ENCODE peak calls at places on chromosome 4, in seven cellular contexts. H is tibial artery, Q is stomach, B is ovary, L is fibroblast of the aortic adventitia, S is brain microvascular endothelial cell, V is kidney epithelial cell. N is an unnamed sample.

GRCh38 chr4:33616121-33616520 is 2628.2 kb downstream of the ARAP2 start:
- DNase-seq in H (no peak), Q (no peak), V (no peak), L (no peak), S (no peak), B (no peak), N (no peak)

GRCh38 chr4:44162538-44163270 is 285.9 kb downstream of the KCTD8 start:
- DNase-seq in L (no peak), S (no peak), V (no peak), H (no peak), Q (no peak), B (no peak), N (no peak)

GRCh38 chr4:183639291-183639690 is 19.7 kb downstream of the RWDD4 start:
- DNase-seq in B (no peak), H (no peak), Q (no peak), V (no peak), L (peak), S (no peak), N (no peak)

GRCh38 chr4:100880012-100880411 is 362.2 kb upstream of the EMCN start:
- DNase-seq in Q (no peak), H (no peak), L (peak), S (no peak), V (no peak), B (no peak), N (no peak)

GRCh38 chr4:7978489-7978888 is 38.8 kb upstream of the AFAP1 start:
- DNase-seq in L (no peak), H (no peak), B (no peak), S (no peak), Q (peak), V (no peak), N (no peak)

GRCh38 chr4:94559351-94559806 is 107.6 kb downstream of the PDLIM5 start:
- DNase-seq in Q (no peak), S (peak), V (no peak), L (peak), H (no peak), B (no peak), N (no peak)

GRCh38 chr4:10296730-10297129 is 160.5 kb downstream of the ZNF518B start:
- DNase-seq in V (no peak), B (no peak), H (no peak), S (no peak), L (peak), Q (peak), N (no peak)

GRCh38 chr4:98778206-98778605 is 119.8 kb upstream of the TSPAN5 start:
- DNase-seq in H (no peak), B (no peak), Q (no peak), S (peak), V (peak), L (peak), N (peak)

GRCh38 chr4:1928356-1929235 is 57.4 kb downstream of the NSD2 start:
- DNase-seq in L (no peak), H (no peak), V (no peak), B (no peak), S (no peak), Q (no peak), N (no peak)

GRCh38 chr4:2042207-2042946 is 16.8 kb upstream of the NAT8L start:
- DNase-seq in L (no peak), B (peak), V (no peak), H (no peak), Q (peak), S (no peak), N (no peak)

GRCh38 chr4:72857787-72858186 is 211.7 kb downstream of the COX18 start:
- DNase-seq in V (no peak), L (peak), S (no peak), B (no peak), Q (no peak), H (no peak), N (no peak)

GRCh38 chr4:102815981-102816380 is 11.4 kb downstream of the UBE2D3 start:
- DNase-seq in V (peak), Q (no peak), L (peak), H (no peak), S (peak), B (no peak), N (peak)

GRCh38 chr4:1882850-1883271 is 11.7 kb downstream of the NSD2 start:
- DNase-seq in S (no peak), V (no peak), H (no peak), Q (no peak), L (no peak), B (no peak), N (no peak)

GRCh38 chr4:86357608-86358007 is 2.2 kb downstream of the MAPK10 start:
- DNase-seq in Q (no peak), L (no peak), S (no peak), V (no peak), H (no peak), B (no peak), N (no peak)

GRCh38 chr4:68346461-68346860 is 3.4 kb downstream of the YTHDC1 start:
- DNase-seq in H (no peak), S (no peak), L (no peak), Q (no peak), V (no peak), B (no peak), N (no peak)

GRCh38 chr4:40212674-40213504 is 16.1 kb downstream of the RHOH start:
- DNase-seq in Q (no peak), L (peak), H (no peak), S (no peak), B (no peak), V (no peak), N (no peak)

GRCh38 chr4:124429746-124430250 is 282.7 kb downstream of the ANKRD50 start:
- DNase-seq in L (no peak), S (no peak), Q (no peak), H (no peak), B (no peak), V (no peak), N (no peak)

GRCh38 chr4:76377922-76378321 is 43.0 kb downstream of the CCDC158 start:
- DNase-seq in H (no peak), Q (peak), L (peak), S (peak), V (peak), B (no peak), N (peak)

GRCh38 chr4:7938513-7939376 is 916 bp downstream of the AFAP1 start:
- DNase-seq in B (peak), Q (peak), L (peak), V (no peak), S (no peak), H (peak), N (no peak)

GRCh38 chr4:101198741-101199339 is 148.5 kb downstream of the PPP3CA start:
- DNase-seq in V (no peak), H (no peak), Q (no peak), S (no peak), B (no peak), L (no peak), N (no peak)

GRCh38 chr4:139890810-139891209 is 225.2 kb downstream of the MGST2 start:
- DNase-seq in Q (no peak), B (no peak), L (peak), S (no peak), H (no peak), V (no peak), N (no peak)

GRCh38 chr4:117134386-117134785 is 49.0 kb upstream of the TRAM1L1 start:
- DNase-seq in V (peak), S (peak), H (no peak), B (no peak), Q (no peak), L (peak), N (peak)

GRCh38 chr4:60989141-60989540 is 211.0 kb upstream of the ADGRL3 start:
- DNase-seq in V (no peak), S (no peak), B (no peak), Q (no peak), H (no peak), L (no peak), N (no peak)

GRCh38 chr4:55884093-55884850 is 30.8 kb downstream of the EXOC1 start:
- DNase-seq in L (no peak), B (no peak), H (no peak), Q (no peak), V (no peak), S (no peak), N (no peak)

GRCh38 chr4:1216869-1217294 is 32.0 kb downstream of the CTBP1 start:
- DNase-seq in H (no peak), V (no peak), B (no peak), L (no peak), Q (peak), S (no peak), N (no peak)

GRCh38 chr4:83723609-83724008 is 187.7 kb downstream of the GPAT3 start:
- DNase-seq in B (no peak), S (no peak), V (no peak), L (no peak), Q (no peak), H (no peak), N (no peak)

GRCh38 chr4:165458451-165458850 is 79.6 kb downstream of the CPE start:
- DNase-seq in H (no peak), V (no peak), B (no peak), Q (no peak), S (no peak), L (peak), N (no peak)

GRCh38 chr4:101014417-101014816 is 332.9 kb downstream of the PPP3CA start:
- DNase-seq in H (no peak), B (no peak), S (no peak), V (no peak), Q (no peak), L (no peak), N (no peak)

GRCh38 chr4:33386761-33387160 is 2666.6 kb downstream of the PCDH7 start:
- DNase-seq in S (no peak), L (no peak), H (no peak), Q (no peak), V (no peak), B (no peak), N (no peak)

GRCh38 chr4:123878976-123879375 is 482.4 kb downstream of the SPRY1 start:
- DNase-seq in L (no peak), V (no peak), S (no peak), H (no peak), Q (no peak), B (no peak), N (no peak)

GRCh38 chr4:108370291-108370690 is 201.6 kb upstream of the LEF1 start:
- DNase-seq in H (no peak), S (no peak), L (no peak), B (no peak), V (no peak), Q (no peak), N (no peak)

GRCh38 chr4:33924239-33924638 is 2320.1 kb downstream of the ARAP2 start:
- DNase-seq in H (no peak), L (peak), S (no peak), Q (no peak), V (peak), B (no peak), N (peak)

GRCh38 chr4:185235480-185236154 is 26.2 kb downstream of the SNX25 start:
- DNase-seq in H (no peak), L (no peak), Q (no peak), V (no peak), B (no peak), S (peak), N (no peak)
- H3K4me3 ChIP-seq in H (no peak), L (no peak), Q (no peak), V (no peak), B (no peak), S (no peak), N (no peak)

DNA sequence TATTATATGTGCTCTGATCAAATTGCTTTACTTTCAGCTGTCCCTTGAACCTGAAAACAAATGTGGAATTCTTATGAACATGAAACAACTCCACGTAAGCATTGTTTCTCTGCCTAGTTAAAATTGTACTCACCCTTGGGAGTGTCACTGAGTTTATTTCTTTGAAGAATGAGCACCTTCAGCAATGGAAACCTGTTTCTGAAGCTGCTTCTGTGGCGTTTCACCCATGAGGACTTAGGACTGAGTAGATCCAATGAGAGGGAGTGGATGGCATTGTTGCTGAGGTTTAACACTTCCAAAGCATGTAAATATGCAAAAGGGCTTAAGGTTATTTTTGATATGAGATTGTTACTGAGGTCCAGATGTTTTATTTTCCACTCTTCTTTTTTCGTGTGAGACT is 3.2 kb downstream of the LRRC66 start:
- DNase-seq in Q (no peak), V (no peak), L (no peak), B (no peak), S (no peak), H (no peak), N (no peak)
- H3K4me3 ChIP-seq in Q (no peak), V (no peak), L (no peak), B (no peak), S (no peak), H (no peak), N (no peak)

DNA sequence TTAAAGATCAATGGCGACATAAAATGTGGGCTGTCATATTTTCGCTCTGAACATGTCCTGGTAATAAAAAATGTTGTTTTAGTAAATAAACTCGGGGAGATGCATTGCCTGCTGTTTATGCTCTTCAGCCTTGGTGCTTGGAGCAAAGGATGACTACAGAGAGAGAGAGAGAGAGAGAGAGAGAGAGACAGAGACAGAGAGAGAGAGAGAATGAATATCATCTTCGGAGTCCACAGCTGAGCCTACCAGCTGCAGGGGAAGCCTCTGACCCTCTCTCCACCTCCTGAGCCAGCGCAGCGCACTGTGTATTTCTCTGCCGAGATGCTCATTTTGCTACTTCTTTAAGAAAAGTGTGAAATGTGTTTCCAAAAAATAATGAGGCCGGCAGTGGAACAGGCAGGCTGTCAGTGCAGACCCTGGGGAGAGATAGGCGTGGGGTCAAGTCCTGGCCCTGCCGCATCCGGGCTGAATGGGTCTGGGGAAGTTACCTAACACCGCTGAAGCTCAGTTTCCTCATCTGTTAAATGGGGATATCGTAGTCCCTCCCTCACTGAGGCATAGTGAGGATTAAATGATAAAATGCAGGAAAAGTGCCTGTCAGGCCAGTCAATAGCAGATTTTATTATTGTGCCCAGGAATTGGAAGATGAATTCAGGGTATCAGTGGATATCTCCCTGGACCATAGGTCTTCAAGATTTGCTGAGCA is 58.5 kb upstream of the LGI2 start:
- DNase-seq in V (no peak), L (no peak), B (no peak), Q (no peak), H (no peak), S (no peak), N (no peak)
- H3K4me3 ChIP-seq in V (no peak), L (no peak), B (peak), Q (peak), H (peak), S (no peak), N (no peak)

DNA sequence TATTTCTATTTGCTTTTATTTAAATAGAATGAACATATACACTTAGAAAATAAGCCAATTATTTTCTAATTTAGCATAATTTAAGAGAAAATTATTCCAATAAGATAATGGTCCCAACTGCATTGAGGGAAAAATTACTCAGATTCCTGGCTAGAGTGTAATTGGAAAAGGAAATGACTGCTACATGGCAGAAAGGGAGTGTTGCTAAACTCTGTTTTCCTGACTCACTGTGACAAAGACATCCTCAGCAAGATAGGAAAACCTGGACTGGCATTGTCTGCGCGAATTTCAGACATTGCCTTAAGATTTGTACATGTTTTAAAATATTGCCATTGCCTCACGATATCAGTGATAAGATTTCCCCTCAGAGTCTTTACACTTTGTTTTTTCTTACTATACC is 8.2 kb downstream of the TNIP3 start:
- DNase-seq in H (no peak), S (peak), Q (no peak), V (peak), L (peak), B (no peak), N (peak)
- H3K4me3 ChIP-seq in H (no peak), S (peak), Q (no peak), V (peak), L (peak), B (no peak), N (no peak)

GRCh38 chr4:179596621-179597020 is 2154.4 kb upstream of the AGA start:
- DNase-seq in Q (no peak), S (no peak), B (no peak), V (no peak), H (no peak), L (no peak), N (no peak)
- H3K4me3 ChIP-seq in Q (no peak), S (no peak), B (no peak), V (no peak), H (no peak), L (no peak), N (no peak)

GRCh38 chr4:41994461-41994860 is 4.1 kb downstream of the SLC30A9 start:
- DNase-seq in S (no peak), H (no peak), B (no peak), V (no peak), Q (no peak), L (no peak), N (no peak)

GRCh38 chr4:41991916-41992767 is 1.8 kb downstream of the SLC30A9 start:
- DNase-seq in V (no peak), Q (no peak), B (no peak), S (no peak), H (no peak), L (peak), N (no peak)

GRCh38 chr4:41990383-41991111 is at the start of gene SLC30A9:
- DNase-seq in V (peak), B (peak), L (peak), S (peak), Q (peak), H (peak), N (peak)

GRCh38 chr4:41990029-41990382 is 324 bp upstream of the SLC30A9 start:
- DNase-seq in S (no peak), L (no peak), B (no peak), Q (no peak), H (no peak), V (no peak), N (no peak)

DNA sequence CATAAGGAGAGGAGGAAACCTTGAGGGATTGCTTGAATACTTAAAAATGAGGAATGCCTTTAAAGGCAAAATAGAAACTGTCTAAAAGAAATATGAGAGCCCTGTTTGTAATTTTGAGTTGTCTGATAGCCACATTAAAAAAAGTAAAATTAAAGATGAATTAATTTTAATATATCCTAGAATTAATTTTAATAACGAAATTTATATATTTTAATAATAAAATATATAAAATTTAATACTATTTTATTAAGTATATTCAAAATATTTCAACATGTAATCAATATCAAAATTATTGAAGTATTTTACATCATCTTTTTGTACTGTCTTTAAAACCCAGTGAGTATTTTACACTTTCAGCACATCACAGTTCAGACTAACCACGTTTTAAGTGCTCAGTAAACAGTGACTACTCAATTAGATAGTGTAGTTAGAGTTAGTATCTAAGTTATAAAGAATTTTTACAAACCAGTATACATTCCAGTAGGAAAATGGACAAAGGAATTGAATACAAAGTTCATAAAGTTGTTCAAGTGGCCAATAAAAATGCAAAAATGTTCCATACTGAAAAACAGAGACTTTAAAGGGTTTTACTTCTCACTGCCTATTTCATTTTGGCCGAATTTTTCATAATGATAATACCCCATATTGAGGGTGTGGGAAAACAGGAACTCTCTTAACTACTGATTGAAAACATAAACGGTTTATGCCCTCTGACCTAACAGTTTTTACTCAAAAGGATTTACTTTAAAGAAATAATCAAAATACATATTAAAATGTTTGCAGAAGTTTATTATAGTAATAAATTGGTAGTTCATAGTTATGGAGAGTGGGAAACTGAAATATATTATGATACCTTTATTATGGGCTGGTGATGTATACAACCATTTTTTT is 2.9 kb downstream of the SLC30A9 start:
- DNase-seq in S (no peak), H (no peak), Q (no peak), V (no peak), B (no peak), L (no peak), N (no peak)
- H3K4me3 ChIP-seq in S (no peak), H (no peak), Q (no peak), V (no peak), B (no peak), L (no peak), N (no peak)

GRCh38 chr4:142372570-142373300 is 473.4 kb downstream of the INPP4B start:
- DNase-seq in Q (no peak), S (no peak), V (no peak), B (no peak), L (peak), H (no peak), N (no peak)
- H3K4me3 ChIP-seq in Q (no peak), S (no peak), V (no peak), B (no peak), L (no peak), H (no peak), N (no peak)

GRCh38 chr4:17812125-17812524 is 1.3 kb downstream of the NCAPG start:
- DNase-seq in H (no peak), Q (no peak), S (no peak), B (no peak), V (no peak), L (no peak), N (no peak)
- H3K4me3 ChIP-seq in H (no peak), Q (no peak), S (peak), B (no peak), V (peak), L (peak), N (peak)